ENCODE peak calls at places on chromosomes 11 and 22, in six cellular contexts. M is fibroblast of pulmonary artery, L is body of pancreas, V is RKO, E is fibroblast of the aortic adventitia, J is neural crest cell. K is an unnamed sample.

GRCh38 chr11:98561877-98562395 is 458.8 kb upstream of the CNTN5 start:
- DNase-seq in V (no peak), J (no peak), L (no peak), M (peak), E (no peak), K (no peak)

GRCh38 chr11:131664811-131665210 is 294.4 kb downstream of the NTM start:
- DNase-seq in E (no peak), J (no peak), L (no peak), M (no peak), V (no peak), K (no peak)

GRCh38 chr11:106415510-106415909 is 338.0 kb downstream of the AASDHPPT start:
- DNase-seq in M (no peak), E (no peak), V (no peak), J (no peak), L (no peak), K (no peak)

GRCh38 chr11:47332303-47332711 is 20.2 kb downstream of the MYBPC3 start:
- DNase-seq in V (no peak), L (no peak), E (no peak), M (no peak), J (no peak), K (no peak)

GRCh38 chr11:106281455-106282173 is 204.2 kb downstream of the AASDHPPT start:
- DNase-seq in M (peak), L (no peak), E (peak), V (peak), J (no peak), K (no peak)

GRCh38 chr22:39214383-39215069 is 30.3 kb downstream of the PDGFB start:
- DNase-seq in E (no peak), J (no peak), V (peak), L (peak), M (no peak), K (no peak)

GRCh38 chr11:46615756-46616155 is 1.3 kb downstream of the HARBI1 start:
- DNase-seq in E (no peak), M (no peak), V (peak), L (no peak), J (no peak), K (no peak)

GRCh38 chr11:1628506-1629325 is 859 bp upstream of the KRTAP5-5 start:
- DNase-seq in L (peak), J (peak), E (peak), V (peak), M (peak), K (peak)

GRCh38 chr11:102007567-102008437 is 39.4 kb upstream of the CFAP300 start:
- DNase-seq in L (peak), M (peak), J (no peak), E (peak), V (peak), K (peak)

GRCh38 chr11:120746395-120746794 is 234.8 kb downstream of the GRIK4 start:
- DNase-seq in E (no peak), V (no peak), L (no peak), J (no peak), M (no peak), K (no peak)

GRCh38 chr22:18085188-18085587 is 7.4 kb downstream of the PEX26 start:
- DNase-seq in J (no peak), L (no peak), E (peak), V (peak), M (no peak), K (no peak)

GRCh38 chr11:29256580-29256979 is 760.2 kb downstream of the KCNA4 start:
- DNase-seq in E (no peak), V (no peak), M (no peak), J (no peak), L (no peak), K (no peak)

GRCh38 chr11:3905080-3905953 is 49.9 kb downstream of the STIM1 start:
- DNase-seq in J (no peak), V (no peak), E (peak), M (peak), L (peak), K (no peak)

GRCh38 chr22:50531546-50532352 is 1.9 kb upstream of the TYMP start:
- DNase-seq in V (peak), L (peak), J (peak), M (peak), E (peak), K (no peak)

GRCh38 chr11:35274909-35275807 is 136.2 kb downstream of the CD44 start:
- DNase-seq in L (peak), E (peak), M (no peak), V (no peak), J (no peak), K (no peak)

GRCh38 chr22:49636649-49637048 is 191.0 kb downstream of the BRD1 start:
- DNase-seq in V (no peak), L (no peak), J (no peak), E (no peak), M (no peak), K (no peak)

GRCh38 chr11:127002669-127003259 is 2.2 kb upstream of the KIRREL3 start:
- DNase-seq in V (no peak), M (no peak), L (no peak), E (no peak), J (no peak), K (no peak)

GRCh38 chr11:46513934-46514342 is 79.9 kb downstream of the AMBRA1 start:
- DNase-seq in L (peak), E (peak), J (no peak), V (no peak), M (peak), K (no peak)

GRCh38 chr22:19064354-19065054 is 57.7 kb downstream of the DGCR2 start:
- DNase-seq in M (no peak), L (no peak), V (no peak), E (no peak), J (no peak), K (no peak)

K was measured in HAP-1.